ENCODE peak calls at places on chromosomes 12 and 14, in seven cellular contexts. U is activated CD4-positive, alpha-beta T cell treated with anti-CD3 and anti-CD28 coated beads, Interleukin-2, amount 50 U/mL, for 1 hour; R is foreskin melanocyte; C is Ammon's horn; X is glutamatergic neuron; W is NB4; O is NCI-H1105 treated with DMSO at 0.1 percent for 48 hours. Z is an unnamed sample.

GRCh38 chr14:100030441-100031153 is 34.6 kb upstream of the EVL start:
- DNase-seq in W (no peak), O (no peak), C (peak; percentile 25), R (peak; percentile 56), X (no peak), U (no peak), Z (no peak)

GRCh38 chr12:46770501-46771183 is 55.2 kb downstream of the SLC38A4 start:
- DNase-seq in R (no peak), U (no peak), C (peak; percentile 7), W (no peak), O (no peak), X (peak; percentile 30), Z (no peak)

GRCh38 chr14:81309511-81309910 is 88.8 kb upstream of the GTF2A1 start:
- DNase-seq in W (no peak), U (no peak), C (no peak), X (no peak), O (no peak), R (no peak), Z (no peak)

GRCh38 chr12:11798856-11799530 is 149.5 kb downstream of the ETV6 start:
- DNase-seq in O (no peak), U (no peak), W (peak; percentile 97), R (peak; percentile 58), X (no peak), C (no peak), Z (peak; percentile 99)

GRCh38 chr12:76006028-76006916 is 25.3 kb downstream of the PHLDA1 start:
- DNase-seq in O (peak; percentile 75), U (no peak), W (no peak), X (peak; percentile 57), C (no peak), R (no peak), Z (no peak)

GRCh38 chr12:29238822-29239291 is 89.8 kb downstream of the FAR2 start:
- DNase-seq in U (no peak), R (no peak), C (no peak), O (no peak), W (no peak), X (no peak), Z (no peak)

GRCh38 chr12:62827855-62828254 is 107.1 kb downstream of the PPM1H start:
- DNase-seq in W (no peak), R (no peak), X (no peak), C (no peak), U (no peak), O (no peak), Z (no peak)

GRCh38 chr12:109393437-109394345 is 46.0 kb downstream of the MYO1H start:
- DNase-seq in U (peak; percentile 21), O (peak; percentile 76), W (peak; percentile 75), X (peak; percentile 50), R (peak; percentile 25), C (peak; percentile 71), Z (peak; percentile 29)

GRCh38 chr12:109744026-109744425 is 30.4 kb downstream of the FAM222A start:
- DNase-seq in O (no peak), X (peak; percentile 5), R (no peak), C (no peak), W (no peak), U (no peak), Z (no peak)

GRCh38 chr12:9910716-9911421 is 21.3 kb downstream of the CLEC2A start:
- DNase-seq in U (no peak), R (no peak), C (no peak), X (no peak), W (no peak), O (no peak), Z (peak; percentile 3)

GRCh38 chr14:100903672-100904185 is at the start of gene RTL1:
- DNase-seq in C (no peak), W (no peak), O (no peak), X (no peak), R (no peak), U (no peak), Z (no peak)

GRCh38 chr12:93434305-93434704 is 7.4 kb downstream of the UBE2N start:
- DNase-seq in R (no peak), C (no peak), U (no peak), X (no peak), O (no peak), W (no peak), Z (peak; percentile 58)

GRCh38 chr12:125683748-125684381 is 618.6 kb downstream of the AACS start:
- DNase-seq in R (no peak), W (peak; percentile 16), O (peak; percentile 32), U (no peak), X (peak; percentile 83), C (no peak), Z (no peak)

GRCh38 chr12:38384816-38385491 is 68.4 kb downstream of the ALG10B start:
- DNase-seq in U (no peak), W (peak; percentile 12), X (peak; percentile 16), O (no peak), C (no peak), R (no peak), Z (peak; percentile 12)

GRCh38 chr12:106669216-106669615 is 86.4 kb downstream of the RFX4 start:
- DNase-seq in O (no peak), R (no peak), W (no peak), C (no peak), U (no peak), X (no peak), Z (no peak)

GRCh38 chr12:64085996-64086395 is 136.1 kb downstream of the KICS2 start:
- DNase-seq in O (no peak), C (no peak), U (no peak), X (no peak), W (no peak), R (peak; percentile 32), Z (no peak)

GRCh38 chr12:47967461-47968430 is 4.3 kb downstream of the TMEM106C start:
- DNase-seq in X (no peak), C (no peak), R (peak; percentile 25), O (no peak), U (no peak), W (no peak), Z (no peak)

GRCh38 chr14:99655521-99655920 is 10.6 kb downstream of the HHIPL1 start:
- DNase-seq in W (no peak), O (no peak), R (no peak), C (no peak), U (no peak), X (no peak), Z (no peak)

GRCh38 chr12:27732281-27732680 is 21.6 kb downstream of the MRPS35 start:
- DNase-seq in R (no peak), U (no peak), C (no peak), W (peak; percentile 47), O (no peak), X (no peak), Z (no peak)

GRCh38 chr12:130298322-130298721 is 39.4 kb upstream of the PIWIL1 start:
- DNase-seq in U (no peak), O (no peak), R (no peak), X (no peak), C (no peak), W (no peak), Z (no peak)

GRCh38 chr14:100526057-100526456 is 61.2 kb downstream of the BEGAIN start:
- DNase-seq in U (no peak), O (no peak), W (no peak), X (no peak), R (no peak), C (no peak), Z (no peak)

GRCh38 chr12:43797561-43798217 is 8.4 kb downstream of the TWF1 start:
- DNase-seq in C (no peak), U (no peak), O (no peak), X (no peak), W (no peak), R (no peak), Z (no peak)

GRCh38 chr12:2023365-2023764 is 19.1 kb upstream of the DCP1B start:
- DNase-seq in R (no peak), U (no peak), W (no peak), X (no peak), C (no peak), O (peak; percentile 9), Z (no peak)

GRCh38 chr14:22850944-22851790 is 14.8 kb downstream of the MMP14 start:
- DNase-seq in O (no peak), C (peak; percentile 82), R (peak; percentile 81), U (no peak), X (no peak), W (peak; percentile 95), Z (peak; percentile 96)

GRCh38 chr14:55794655-55795583 is 214.9 kb downstream of the KTN1 start:
- DNase-seq in U (no peak), O (no peak), W (no peak), R (peak; percentile 63), C (no peak), X (no peak), Z (no peak)

GRCh38 chr14:58280954-58281787 is 17.2 kb upstream of the ARID4A start:
- DNase-seq in R (peak; percentile 100), C (peak; percentile 50), O (peak; percentile 32), X (no peak), U (no peak), W (peak; percentile 30), Z (peak; percentile 89)

GRCh38 chr14:50344831-50345563 is 32.9 kb downstream of the DMAC2L start:
- DNase-seq in W (no peak), U (no peak), O (no peak), X (no peak), R (no peak), C (no peak), Z (no peak)

GRCh38 chr12:4272976-4273650 is 449 bp upstream of the CCND2 start:
- DNase-seq in C (no peak), X (no peak), W (peak; percentile 84), O (no peak), R (no peak), U (no peak), Z (peak; percentile 25)

GRCh38 chr14:94655169-94655710 is 43.0 kb downstream of the SERPINA3 start:
- DNase-seq in C (no peak), U (no peak), O (no peak), R (no peak), X (no peak), W (no peak), Z (no peak)